ENCODE peak calls at places on chromosome 15, in nine cellular contexts. One of them, this sample, is unnamed.

GRCh38 chr15:49823987-49824538 is 203.2 kb downstream of the DTWD1 start:
- DNase-seq in breast epithelium: no peak
- DNase-seq in stomach: no peak
- DNase-seq in endothelial cell of umbilical vein: no peak
- DNase-seq in sigmoid colon: no peak
- DNase-seq in K562: no peak
- DNase-seq in H1: no peak
- DNase-seq in HCT116: no peak
- DNase-seq in suprapubic skin: no peak
- DNase-seq in this sample: peak; percentile 18

GRCh38 chr15:92954578-92954977 is 54.5 kb downstream of the CHD2 start:
- DNase-seq in breast epithelium: no peak
- DNase-seq in stomach: no peak
- DNase-seq in endothelial cell of umbilical vein: no peak
- DNase-seq in sigmoid colon: no peak
- DNase-seq in K562: peak; percentile 47
- DNase-seq in H1: no peak
- DNase-seq in HCT116: no peak
- DNase-seq in suprapubic skin: no peak
- DNase-seq in this sample: no peak

GRCh38 chr15:44598892-44599291 is 61.9 kb downstream of the EIF3J start:
- DNase-seq in breast epithelium: no peak
- DNase-seq in stomach: no peak
- DNase-seq in endothelial cell of umbilical vein: peak; percentile 84
- DNase-seq in sigmoid colon: no peak
- DNase-seq in K562: peak; percentile 52
- DNase-seq in H1: no peak
- DNase-seq in HCT116: no peak
- DNase-seq in suprapubic skin: no peak
- DNase-seq in this sample: no peak

GRCh38 chr15:90883971-90884718 is at the start of gene FES:
- DNase-seq in breast epithelium: peak; percentile 65
- DNase-seq in stomach: peak; percentile 67
- DNase-seq in endothelial cell of umbilical vein: peak; percentile 76
- DNase-seq in sigmoid colon: peak; percentile 86
- DNase-seq in K562: no peak
- DNase-seq in H1: no peak
- DNase-seq in HCT116: no peak
- DNase-seq in suprapubic skin: no peak
- DNase-seq in this sample: peak; percentile 64

GRCh38 chr15:64209680-64210334 is 47.0 kb upstream of the PPIB start:
- DNase-seq in breast epithelium: no peak
- DNase-seq in stomach: no peak
- DNase-seq in endothelial cell of umbilical vein: peak; percentile 77
- DNase-seq in sigmoid colon: no peak
- DNase-seq in K562: peak; percentile 39
- DNase-seq in H1: no peak
- DNase-seq in HCT116: peak; percentile 33
- DNase-seq in suprapubic skin: no peak
- DNase-seq in this sample: no peak

GRCh38 chr15:78565097-78565950 is at the start of gene CHRNA5:
- DNase-seq in breast epithelium: peak; percentile 78
- DNase-seq in stomach: peak; percentile 94
- DNase-seq in endothelial cell of umbilical vein: peak; percentile 85
- DNase-seq in sigmoid colon: peak; percentile 97
- DNase-seq in K562: peak; percentile 95
- DNase-seq in H1: peak; percentile 95
- DNase-seq in HCT116: peak; percentile 79
- DNase-seq in suprapubic skin: peak; percentile 95
- DNase-seq in this sample: peak; percentile 97

GRCh38 chr15:35349916-35350315 is 196.0 kb downstream of the DPH6 start:
- DNase-seq in breast epithelium: no peak
- DNase-seq in stomach: no peak
- DNase-seq in endothelial cell of umbilical vein: no peak
- DNase-seq in sigmoid colon: no peak
- DNase-seq in K562: no peak
- DNase-seq in H1: no peak
- DNase-seq in HCT116: no peak
- DNase-seq in suprapubic skin: no peak
- DNase-seq in this sample: no peak

GRCh38 chr15:51647128-51647562 is 24.6 kb upstream of the DMXL2 start:
- DNase-seq in breast epithelium: no peak
- DNase-seq in stomach: peak; percentile 74
- DNase-seq in endothelial cell of umbilical vein: peak; percentile 42
- DNase-seq in sigmoid colon: peak; percentile 69
- DNase-seq in K562: peak; percentile 95
- DNase-seq in H1: no peak
- DNase-seq in HCT116: no peak
- DNase-seq in suprapubic skin: no peak
- DNase-seq in this sample: peak; percentile 56

GRCh38 chr15:68808091-68808490 is 12.6 kb downstream of the ANP32A start:
- DNase-seq in breast epithelium: no peak
- DNase-seq in stomach: no peak
- DNase-seq in endothelial cell of umbilical vein: no peak
- DNase-seq in sigmoid colon: no peak
- DNase-seq in K562: no peak
- DNase-seq in H1: no peak
- DNase-seq in HCT116: no peak
- DNase-seq in suprapubic skin: no peak
- DNase-seq in this sample: peak; percentile 2

GRCh38 chr15:47360296-47360695 is 357.0 kb upstream of the SEMA6D start:
- DNase-seq in breast epithelium: no peak
- DNase-seq in stomach: no peak
- DNase-seq in endothelial cell of umbilical vein: no peak
- DNase-seq in sigmoid colon: no peak
- DNase-seq in K562: no peak
- DNase-seq in H1: no peak
- DNase-seq in HCT116: no peak
- DNase-seq in suprapubic skin: no peak
- DNase-seq in this sample: no peak

GRCh38 chr15:85710340-85710842 is 84.3 kb downstream of the KLHL25 start:
- DNase-seq in breast epithelium: no peak
- DNase-seq in stomach: no peak
- DNase-seq in endothelial cell of umbilical vein: no peak
- DNase-seq in sigmoid colon: no peak
- DNase-seq in K562: no peak
- DNase-seq in H1: no peak
- DNase-seq in HCT116: no peak
- DNase-seq in suprapubic skin: no peak
- DNase-seq in this sample: no peak

GRCh38 chr15:68330911-68331310 is 53.4 kb downstream of the FEM1B start:
- DNase-seq in breast epithelium: no peak
- DNase-seq in stomach: no peak
- DNase-seq in endothelial cell of umbilical vein: no peak
- DNase-seq in sigmoid colon: no peak
- DNase-seq in K562: no peak
- DNase-seq in H1: no peak
- DNase-seq in HCT116: no peak
- DNase-seq in suprapubic skin: no peak
- DNase-seq in this sample: no peak

GRCh38 chr15:73787621-73788020 is 34.5 kb upstream of the INSYN1 start:
- DNase-seq in breast epithelium: no peak
- DNase-seq in stomach: no peak
- DNase-seq in endothelial cell of umbilical vein: no peak
- DNase-seq in sigmoid colon: no peak
- DNase-seq in K562: no peak
- DNase-seq in H1: no peak
- DNase-seq in HCT116: no peak
- DNase-seq in suprapubic skin: no peak
- DNase-seq in this sample: no peak

GRCh38 chr15:80967451-80967850 is 22.2 kb downstream of the MESD start:
- DNase-seq in breast epithelium: no peak
- DNase-seq in stomach: no peak
- DNase-seq in endothelial cell of umbilical vein: no peak
- DNase-seq in sigmoid colon: no peak
- DNase-seq in K562: no peak
- DNase-seq in H1: peak; percentile 54
- DNase-seq in HCT116: no peak
- DNase-seq in suprapubic skin: no peak
- DNase-seq in this sample: no peak

GRCh38 chr15:81111018-81111417 is 23.1 kb upstream of the CFAP161 start:
- DNase-seq in breast epithelium: no peak
- DNase-seq in stomach: no peak
- DNase-seq in endothelial cell of umbilical vein: no peak
- DNase-seq in sigmoid colon: no peak
- DNase-seq in K562: no peak
- DNase-seq in H1: no peak
- DNase-seq in HCT116: no peak
- DNase-seq in suprapubic skin: no peak
- DNase-seq in this sample: no peak

GRCh38 chr15:97502038-97502437 is 458.5 kb upstream of the ARRDC4 start:
- DNase-seq in breast epithelium: no peak
- DNase-seq in stomach: no peak
- DNase-seq in endothelial cell of umbilical vein: peak; percentile 87
- DNase-seq in sigmoid colon: no peak
- DNase-seq in K562: no peak
- DNase-seq in H1: no peak
- DNase-seq in HCT116: no peak
- DNase-seq in suprapubic skin: no peak
- DNase-seq in this sample: no peak

GRCh38 chr15:93989611-93990010 is 241.8 kb upstream of the MCTP2 start:
- DNase-seq in breast epithelium: no peak
- DNase-seq in stomach: no peak
- DNase-seq in endothelial cell of umbilical vein: no peak
- DNase-seq in sigmoid colon: no peak
- DNase-seq in K562: no peak
- DNase-seq in H1: no peak
- DNase-seq in HCT116: no peak
- DNase-seq in suprapubic skin: no peak
- DNase-seq in this sample: no peak

GRCh38 chr15:88606437-88606794 is 14.7 kb upstream of the AEN start:
- DNase-seq in breast epithelium: no peak
- DNase-seq in stomach: no peak
- DNase-seq in endothelial cell of umbilical vein: no peak
- DNase-seq in sigmoid colon: no peak
- DNase-seq in K562: no peak
- DNase-seq in H1: no peak
- DNase-seq in HCT116: no peak
- DNase-seq in suprapubic skin: no peak
- DNase-seq in this sample: no peak

GRCh38 chr15:40066531-40066930 is 27.6 kb upstream of the SRP14 start:
- DNase-seq in breast epithelium: no peak
- DNase-seq in stomach: no peak
- DNase-seq in endothelial cell of umbilical vein: no peak
- DNase-seq in sigmoid colon: no peak
- DNase-seq in K562: no peak
- DNase-seq in H1: no peak
- DNase-seq in HCT116: no peak
- DNase-seq in suprapubic skin: no peak
- DNase-seq in this sample: no peak

GRCh38 chr15:84099181-84099580 is 136.4 kb upstream of the GOLGA6L4 start:
- DNase-seq in breast epithelium: no peak
- DNase-seq in stomach: peak; percentile 34
- DNase-seq in endothelial cell of umbilical vein: peak; percentile 25
- DNase-seq in sigmoid colon: no peak
- DNase-seq in K562: peak; percentile 36
- DNase-seq in H1: no peak
- DNase-seq in HCT116: no peak
- DNase-seq in suprapubic skin: no peak
- DNase-seq in this sample: peak; percentile 12

GRCh38 chr15:60062826-60063225 is 58.7 kb downstream of the FOXB1 start:
- DNase-seq in breast epithelium: no peak
- DNase-seq in stomach: no peak
- DNase-seq in endothelial cell of umbilical vein: no peak
- DNase-seq in sigmoid colon: no peak
- DNase-seq in K562: no peak
- DNase-seq in H1: no peak
- DNase-seq in HCT116: no peak
- DNase-seq in suprapubic skin: no peak
- DNase-seq in this sample: no peak

GRCh38 chr15:59360305-59360704 is 12.4 kb downstream of the MYO1E start:
- DNase-seq in breast epithelium: no peak
- DNase-seq in stomach: no peak
- DNase-seq in endothelial cell of umbilical vein: no peak
- DNase-seq in sigmoid colon: no peak
- DNase-seq in K562: no peak
- DNase-seq in H1: no peak
- DNase-seq in HCT116: no peak
- DNase-seq in suprapubic skin: no peak
- DNase-seq in this sample: no peak

GRCh38 chr15:31526916-31527690 is 200.5 kb downstream of the KLF13 start:
- DNase-seq in breast epithelium: no peak
- DNase-seq in stomach: no peak
- DNase-seq in endothelial cell of umbilical vein: no peak
- DNase-seq in sigmoid colon: no peak
- DNase-seq in K562: no peak
- DNase-seq in H1: no peak
- DNase-seq in HCT116: no peak
- DNase-seq in suprapubic skin: no peak
- DNase-seq in this sample: no peak
- TF ChIP-seq POLR2AphosphoS5 in breast epithelium: no peak
- TF ChIP-seq POLR2AphosphoS5 in stomach: no peak
- TF ChIP-seq POLR2AphosphoS5 in endothelial cell of umbilical vein: no peak
- TF ChIP-seq POLR2AphosphoS5 in sigmoid colon: no peak
- TF ChIP-seq POLR2AphosphoS5 in K562: no peak
- TF ChIP-seq POLR2AphosphoS5 in H1: no peak
- TF ChIP-seq POLR2AphosphoS5 in HCT116: no peak
- TF ChIP-seq POLR2AphosphoS5 in suprapubic skin: no peak
- TF ChIP-seq POLR2AphosphoS5 in this sample: no peak

GRCh38 chr15:25677719-25678497 is 185.2 kb downstream of the ATP10A start:
- DNase-seq in breast epithelium: no peak
- DNase-seq in stomach: no peak
- DNase-seq in endothelial cell of umbilical vein: no peak
- DNase-seq in sigmoid colon: peak; percentile 34
- DNase-seq in K562: no peak
- DNase-seq in H1: no peak
- DNase-seq in HCT116: no peak
- DNase-seq in suprapubic skin: no peak
- DNase-seq in this sample: no peak
- H3K27ac ChIP-seq in breast epithelium: no peak overlapping the region
- H3K27ac ChIP-seq in stomach: no peak overlapping the region
- H3K27ac ChIP-seq in endothelial cell of umbilical vein: no peak overlapping the region
- H3K27ac ChIP-seq in sigmoid colon: no peak overlapping the region
- H3K27ac ChIP-seq in K562: no peak overlapping the region
- H3K27ac ChIP-seq in H1: no peak overlapping the region
- H3K27ac ChIP-seq in HCT116: no peak overlapping the region
- H3K27ac ChIP-seq in suprapubic skin: no peak overlapping the region
- H3K27ac ChIP-seq in this sample: no peak overlapping the region

GRCh38 chr15:98651581-98652220 is 3.4 kb downstream of the IGF1R start:
- DNase-seq in breast epithelium: no peak
- DNase-seq in stomach: no peak
- DNase-seq in endothelial cell of umbilical vein: peak; percentile 53
- DNase-seq in sigmoid colon: no peak
- DNase-seq in K562: no peak
- DNase-seq in H1: no peak
- DNase-seq in HCT116: no peak
- DNase-seq in suprapubic skin: no peak
- DNase-seq in this sample: no peak
- TF ChIP-seq POLR2A in breast epithelium: no peak
- TF ChIP-seq POLR2A in stomach: no peak
- TF ChIP-seq POLR2A in endothelial cell of umbilical vein: no peak
- TF ChIP-seq POLR2A in sigmoid colon: no peak
- TF ChIP-seq POLR2A in K562: no peak
- TF ChIP-seq POLR2A in H1: no peak
- TF ChIP-seq POLR2A in HCT116: no peak
- TF ChIP-seq POLR2A in suprapubic skin: no peak
- TF ChIP-seq POLR2A in this sample: no peak

DNA sequence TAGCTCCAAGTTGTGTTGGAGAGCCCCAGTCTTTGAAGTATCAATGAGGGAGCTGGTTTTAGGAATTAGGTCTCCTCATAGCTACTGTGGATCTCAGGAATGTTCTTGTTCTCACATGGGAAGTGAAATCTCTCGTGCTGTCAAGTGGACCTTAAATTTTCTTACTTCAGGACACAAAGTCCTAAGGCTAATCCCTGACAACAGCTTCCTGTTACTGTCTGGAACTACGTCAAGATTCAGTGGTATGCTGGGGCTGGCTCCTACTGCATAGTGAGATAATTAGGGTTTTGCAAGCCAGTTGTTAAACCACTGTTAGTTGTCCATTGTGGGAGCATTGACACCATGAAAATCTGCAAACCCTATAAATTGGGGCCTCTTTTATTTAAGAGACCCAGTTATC is 22.8 kb downstream of the MESP1 start:
- DNase-seq in breast epithelium: no peak
- DNase-seq in stomach: no peak
- DNase-seq in endothelial cell of umbilical vein: no peak
- DNase-seq in sigmoid colon: no peak
- DNase-seq in K562: no peak
- DNase-seq in H1: no peak
- DNase-seq in HCT116: no peak
- DNase-seq in suprapubic skin: no peak
- DNase-seq in this sample: no peak
- TF ChIP-seq POLR2AphosphoS5 in breast epithelium: no peak
- TF ChIP-seq POLR2AphosphoS5 in stomach: peak; percentile 49
- TF ChIP-seq POLR2AphosphoS5 in endothelial cell of umbilical vein: no peak
- TF ChIP-seq POLR2AphosphoS5 in sigmoid colon: peak; percentile 28
- TF ChIP-seq POLR2AphosphoS5 in K562: no peak
- TF ChIP-seq POLR2AphosphoS5 in H1: no peak
- TF ChIP-seq POLR2AphosphoS5 in HCT116: no peak
- TF ChIP-seq POLR2AphosphoS5 in suprapubic skin: no peak
- TF ChIP-seq POLR2AphosphoS5 in this sample: peak; percentile 53

This sample was measured in transverse colon.